ENCODE peak calls at places on chromosomes 11 and 22, in eight cellular contexts. X is AG04449, V is lung, D is osteoblast, T is A549, S is GM23248, Z is pancreas, R is transverse colon. C is an unnamed sample.

GRCh38 chr11:70270877-70271634 is 566 bp downstream of the PPFIA1 start:
- DNase-seq in R (peak; percentile 50), Z (peak; percentile 35), V (peak; percentile 29), X (peak; percentile 17), S (peak; percentile 80), T (no peak), D (peak; percentile 77), C (no peak)

GRCh38 chr22:38783095-38783710 is 10.7 kb downstream of the DNAL4 start:
- DNase-seq in T (no peak), S (no peak), X (no peak), Z (no peak), V (no peak), R (no peak), D (no peak), C (no peak)

GRCh38 chr11:82701847-82702520 is 31.7 kb downstream of the FAM181B start:
- DNase-seq in T (peak; percentile 19), D (no peak), R (peak; percentile 11), Z (no peak), X (no peak), S (peak; percentile 50), V (no peak), C (peak; percentile 17)

GRCh38 chr11:8577791-8578581 is 16.0 kb downstream of the STK33 start:
- DNase-seq in X (no peak), T (no peak), R (no peak), S (peak; percentile 56), D (no peak), Z (no peak), V (no peak), C (no peak)

GRCh38 chr22:33329398-33329797 is 271.2 kb upstream of the SYN3 start:
- DNase-seq in V (no peak), D (no peak), T (peak; percentile 55), Z (no peak), X (no peak), S (no peak), R (peak; percentile 44), C (no peak)

GRCh38 chr11:126452256-126452655 is 96.8 kb downstream of the ST3GAL4 start:
- DNase-seq in S (no peak), V (no peak), Z (no peak), T (no peak), X (no peak), R (no peak), D (no peak), C (no peak)

GRCh38 chr11:109486129-109486528 is 64.1 kb downstream of the C11orf87 start:
- DNase-seq in T (no peak), X (no peak), R (no peak), S (no peak), D (no peak), V (no peak), Z (no peak), C (no peak)

GRCh38 chr11:7851391-7851790 is 54.6 kb upstream of the OR5P2 start:
- DNase-seq in V (no peak), R (no peak), T (no peak), Z (no peak), X (no peak), D (no peak), S (no peak), C (no peak)

GRCh38 chr11:72802822-72803221 is 9.0 kb upstream of the STARD10 start:
- DNase-seq in V (no peak), R (no peak), Z (no peak), D (no peak), S (no peak), X (no peak), T (no peak), C (no peak)

GRCh38 chr11:77198440-77198849 is 70.4 kb downstream of the MYO7A start:
- DNase-seq in V (no peak), T (peak; percentile 53), R (no peak), D (peak; percentile 76), Z (no peak), S (no peak), X (no peak), C (peak; percentile 25)

GRCh38 chr11:70788247-70789022 is 390.1 kb downstream of the CTTN start:
- DNase-seq in Z (no peak), T (peak; percentile 74), V (no peak), X (peak; percentile 17), S (peak; percentile 87), R (no peak), D (peak; percentile 98), C (no peak)

GRCh38 chr11:109644158-109644557 is 222.2 kb downstream of the C11orf87 start:
- DNase-seq in V (no peak), X (no peak), D (no peak), R (no peak), T (no peak), S (peak; percentile 1), Z (peak; percentile 6), C (no peak)

GRCh38 chr11:44684886-44685285 is 41.9 kb upstream of the TSPAN18 start:
- DNase-seq in R (no peak), D (no peak), T (no peak), X (no peak), V (no peak), Z (no peak), S (no peak), C (no peak)

GRCh38 chr11:44681698-44682097 is 45.1 kb upstream of the TSPAN18 start:
- DNase-seq in D (no peak), V (no peak), S (peak; percentile 34), Z (no peak), T (no peak), R (no peak), X (no peak), C (no peak)

GRCh38 chr11:44675906-44676305 is 50.9 kb upstream of the TSPAN18 start:
- DNase-seq in X (no peak), D (no peak), S (no peak), Z (no peak), T (no peak), V (no peak), R (no peak), C (no peak)

DNA sequence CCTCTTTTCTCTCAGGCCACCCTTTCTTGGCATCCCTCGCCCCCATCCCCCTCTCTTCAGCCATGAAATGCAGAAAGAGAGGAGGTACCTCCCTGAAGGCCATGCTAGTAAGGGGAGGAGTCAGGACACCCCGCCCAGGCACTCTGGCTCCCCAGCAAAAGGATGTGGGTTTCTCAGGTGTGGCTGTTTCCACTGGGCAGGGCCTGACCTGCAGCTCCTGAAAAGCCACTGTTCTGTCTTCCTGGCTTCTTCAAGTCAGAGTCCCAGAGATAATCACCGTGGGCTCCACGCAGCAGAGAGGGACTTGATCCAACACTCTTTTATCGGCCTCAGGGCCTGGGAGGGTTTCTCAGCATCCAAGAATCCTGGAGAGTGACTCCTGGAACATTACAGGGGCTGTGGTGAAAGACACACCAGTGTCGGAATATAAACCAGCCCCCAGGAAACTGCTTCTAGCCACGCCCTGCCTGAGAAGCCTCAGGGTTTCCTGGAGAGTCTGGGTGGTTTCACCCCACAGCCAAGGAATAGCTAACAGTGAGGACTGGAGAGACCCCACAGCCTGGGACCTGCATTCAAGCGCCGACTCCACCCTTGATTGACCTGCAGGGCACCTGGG is 45.7 kb upstream of the TSPAN18 start:
- DNase-seq in Z (no peak), D (no peak), V (no peak), T (no peak), R (no peak), S (peak; percentile 22), X (no peak), C (peak; percentile 54)
- H3K4me3 ChIP-seq in Z (no peak overlapping the region), D (no peak overlapping the region), V (no peak overlapping the region), T (no peak overlapping the region), R (no peak overlapping the region), S (no peak overlapping the region), X (no peak overlapping the region), C (no peak overlapping the region)

GRCh38 chr11:67379061-67380058 is 6.0 kb upstream of the CLCF1 start:
- DNase-seq in R (no peak), V (no peak), T (peak; percentile 89), X (no peak), S (peak; percentile 94), D (peak; percentile 97), Z (no peak), C (no peak)

GRCh38 chr11:67376421-67376820 is 3.0 kb upstream of the CLCF1 start:
- DNase-seq in S (no peak), D (peak; percentile 13), V (no peak), T (no peak), R (no peak), Z (no peak), X (no peak), C (no peak)

GRCh38 chr11:67376022-67376386 is 2.6 kb upstream of the CLCF1 start:
- DNase-seq in D (peak; percentile 64), Z (no peak), R (no peak), S (no peak), V (no peak), T (no peak), X (no peak), C (no peak)

GRCh38 chr11:67376873-67377808 is 3.7 kb upstream of the CLCF1 start:
- DNase-seq in Z (no peak), R (no peak), X (no peak), S (no peak), D (peak; percentile 78), V (no peak), T (peak; percentile 60), C (no peak)

GRCh38 chr11:67378544-67378943 is 5.1 kb upstream of the CLCF1 start:
- DNase-seq in R (no peak), T (no peak), V (no peak), D (peak; percentile 30), Z (no peak), X (no peak), S (peak; percentile 12), C (no peak)
- H3K4me3 ChIP-seq in R (no peak overlapping the region), T (no peak overlapping the region), V (no peak overlapping the region), D (no peak overlapping the region), Z (no peak overlapping the region), X (no peak overlapping the region), S (no peak overlapping the region), C (no peak overlapping the region)

DNA sequence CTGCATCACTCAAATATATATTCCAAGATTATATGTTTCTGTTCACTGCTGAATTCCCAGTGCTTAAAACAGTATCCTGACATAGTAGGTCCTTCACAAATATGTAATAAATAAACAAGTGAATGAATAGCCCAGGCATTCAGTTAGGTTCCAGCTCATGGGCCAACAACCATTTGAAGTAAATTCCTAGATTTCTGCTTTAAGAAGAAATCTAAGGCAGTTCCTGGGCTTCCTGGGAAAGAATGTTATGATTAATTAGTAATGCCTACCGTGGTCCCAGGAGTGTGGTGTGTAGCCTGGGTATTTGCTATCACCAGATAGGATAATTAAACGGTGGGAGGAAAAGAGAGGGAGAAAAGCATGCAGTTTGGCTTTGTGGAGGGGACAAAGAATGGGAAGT is 576.8 kb downstream of the SOX6 start:
- DNase-seq in S (no peak), R (no peak), X (no peak), T (no peak), V (no peak), D (peak; percentile 71), Z (no peak), C (no peak)
- H3K4me3 ChIP-seq in S (no peak overlapping the region), R (no peak overlapping the region), X (no peak overlapping the region), T (no peak overlapping the region), V (no peak overlapping the region), D (no peak overlapping the region), Z (no peak overlapping the region), C (no peak overlapping the region)

DNA sequence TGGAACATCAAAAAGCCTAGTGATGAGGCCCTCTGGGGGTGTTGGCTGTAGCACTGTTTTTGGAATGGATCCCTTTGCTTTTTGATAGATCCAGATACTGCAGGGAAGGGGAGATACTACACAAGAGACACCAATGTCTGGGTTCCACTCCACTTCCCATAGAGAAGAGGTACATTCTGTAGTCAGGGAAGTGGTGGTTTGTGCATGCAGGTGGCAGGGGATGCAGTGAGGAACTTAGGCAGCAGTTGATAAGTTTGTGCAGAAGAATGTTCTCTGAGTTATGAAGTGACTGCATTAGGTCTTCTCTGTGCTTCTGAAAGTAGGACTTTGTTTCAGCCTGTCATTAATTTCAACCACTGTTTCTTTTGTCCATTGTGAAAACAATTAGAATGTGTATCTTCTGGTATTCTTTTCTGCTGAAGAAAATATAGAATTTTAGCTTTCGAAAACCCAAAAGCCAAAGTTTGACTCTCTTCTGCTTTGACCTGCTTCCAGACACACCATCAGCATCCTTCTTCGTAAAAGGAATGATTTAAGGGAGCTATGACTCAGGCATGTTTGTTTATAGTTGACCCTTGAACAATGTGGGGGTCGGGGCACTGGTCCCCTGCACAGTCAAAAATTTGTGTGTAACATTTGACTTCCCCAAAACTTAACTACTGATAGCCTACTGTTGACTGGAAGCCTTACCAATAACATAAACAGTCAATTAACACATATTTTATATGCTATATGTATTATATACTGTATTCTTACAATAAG is 25.6 kb downstream of the PANX1 start:
- DNase-seq in T (no peak), Z (no peak), X (no peak), V (no peak), S (no peak), R (no peak), D (no peak), C (no peak)
- H3K4me3 ChIP-seq in T (no peak overlapping the region), Z (no peak overlapping the region), X (no peak overlapping the region), V (no peak overlapping the region), S (no peak overlapping the region), R (no peak overlapping the region), D (no peak overlapping the region), C (no peak overlapping the region)

C was measured in Jurkat, Clone E6-1.